ENCODE peak calls at places on chromosomes 11 and 22, in ten cellular contexts. P is HFFc6; Y is neural crest cell; T is AG04449; W is CD4-positive, alpha-beta T cell; R is uterus; V is chondrocyte; G is MM.1S; O is cardiac muscle cell; Z is sigmoid colon. C is an unnamed sample.
A peak's percentile ranks its signal among the peaks of the same experiment; 100 is the strongest.

GRCh38 chr11:45266693-45267451 is 19.3 kb downstream of the SYT13 start:
- DNase-seq in P (no peak), V (no peak), T (no peak), Z (no peak), O (no peak), R (no peak), Y (peak; percentile 32), G (no peak), W (no peak), C (no peak)

GRCh38 chr22:50197000-50197800 is 3.6 kb upstream of the SELENOO start:
- DNase-seq in Y (no peak), R (no peak), P (no peak), G (no peak), Z (no peak), O (no peak), V (no peak), W (no peak), T (no peak), C (no peak)

GRCh38 chr11:1168256-1168655 is 10.5 kb downstream of the MUC5AC start:
- DNase-seq in T (no peak), G (no peak), W (no peak), Z (peak; percentile 36), P (no peak), Y (no peak), R (no peak), V (no peak), O (no peak), C (no peak)

GRCh38 chr11:62138630-62139425 is 15.0 kb downstream of the INCENP start:
- DNase-seq in O (no peak), W (no peak), P (no peak), Y (no peak), R (no peak), V (peak; percentile 73), Z (no peak), T (no peak), G (no peak), C (no peak)

GRCh38 chr11:119420631-119421030 is 2.3 kb downstream of the THY1 start:
- DNase-seq in G (no peak), W (no peak), P (no peak), V (no peak), R (no peak), Z (no peak), O (no peak), Y (no peak), T (no peak), C (no peak)

GRCh38 chr11:48307760-48308386 is 1.9 kb downstream of the OR4S1 start:
- DNase-seq in Z (no peak), P (peak; percentile 50), Y (peak; percentile 48), T (no peak), V (no peak), R (no peak), G (peak; percentile 76), O (peak; percentile 49), W (peak; percentile 38), C (peak; percentile 61)

GRCh38 chr11:72676874-72677341 is 2.7 kb upstream of the PDE2A start:
- DNase-seq in W (peak; percentile 50), Y (peak; percentile 84), R (peak; percentile 68), Z (no peak), T (no peak), G (peak; percentile 38), V (no peak), P (peak; percentile 10), O (peak; percentile 60), C (peak; percentile 54)

GRCh38 chr22:46923394-46923793 is 160.9 kb downstream of the TBC1D22A start:
- DNase-seq in G (no peak), Y (no peak), W (no peak), Z (no peak), O (no peak), P (no peak), R (no peak), T (no peak), V (no peak), C (no peak)

GRCh38 chr22:38504731-38505594 is 1.1 kb downstream of the DDX17 start:
- DNase-seq in V (no peak), Z (peak; percentile 78), P (no peak), Y (no peak), R (peak; percentile 41), O (peak; percentile 52), W (peak; percentile 20), G (peak; percentile 74), T (no peak), C (peak; percentile 61)

GRCh38 chr11:30015725-30016449 is 943 bp downstream of the KCNA4 start:
- DNase-seq in Z (no peak), T (no peak), Y (no peak), W (no peak), R (no peak), G (no peak), V (no peak), O (no peak), P (no peak), C (no peak)

GRCh38 chr22:29251265-29251664 is 16.5 kb downstream of the RHBDD3 start:
- DNase-seq in O (no peak), T (no peak), Y (no peak), R (no peak), W (no peak), V (peak; percentile 18), G (no peak), Z (no peak), P (no peak), C (no peak)

GRCh38 chr22:50627914-50628542 is at the start of gene ARSA:
- DNase-seq in P (peak; percentile 81), W (peak; percentile 58), Y (peak; percentile 60), Z (peak; percentile 92), R (peak; percentile 82), O (peak; percentile 88), V (no peak), T (peak; percentile 10), G (peak; percentile 86), C (peak; percentile 83)

GRCh38 chr22:41368543-41368817 is 13.3 kb upstream of the TEF start:
- DNase-seq in T (no peak), V (no peak), Z (no peak), R (no peak), G (no peak), P (no peak), Y (no peak), W (no peak), O (no peak), C (no peak)

GRCh38 chr11:46112961-46113617 is 8.2 kb downstream of the PHF21A start:
- DNase-seq in R (no peak), W (no peak), Y (no peak), V (no peak), O (peak; percentile 77), P (peak; percentile 46), T (no peak), G (peak; percentile 61), Z (no peak), C (peak; percentile 82)

GRCh38 chr11:636511-637332 is at the start of gene DRD4:
- DNase-seq in Z (no peak), T (no peak), W (no peak), O (peak; percentile 37), R (peak; percentile 65), V (no peak), Y (no peak), P (no peak), G (no peak), C (peak; percentile 39)

GRCh38 chr11:68460741-68461283 is at the start of gene PPP6R3:
- DNase-seq in V (no peak), Z (no peak), T (no peak), P (no peak), G (peak; percentile 15), Y (no peak), R (no peak), O (no peak), W (no peak), C (no peak)
- TF ChIP-seq CTCF in V (no peak), Z (no peak), T (no peak), P (no peak), G (no peak), Y (no peak), R (no peak), O (no peak), W (no peak), C (no peak)

GRCh38 chr11:64242920-64243854 is 2.3 kb downstream of the FKBP2 start:
- DNase-seq in R (no peak), T (no peak), Z (no peak), P (no peak), W (no peak), G (no peak), O (no peak), V (no peak), Y (no peak), C (no peak)

GRCh38 chr11:64239662-64240466 is 1.0 kb upstream of the FKBP2 start:
- DNase-seq in R (no peak), Z (no peak), G (no peak), O (no peak), T (no peak), V (no peak), Y (no peak), W (no peak), P (no peak), C (no peak)

GRCh38 chr11:64240467-64241174 is at the start of gene FKBP2:
- DNase-seq in T (peak; percentile 64), P (peak; percentile 94), R (peak; percentile 99), G (peak; percentile 98), V (peak; percentile 99), W (peak; percentile 95), Y (peak; percentile 93), Z (peak; percentile 99), O (peak; percentile 99), C (peak; percentile 98)

GRCh38 chr11:64241175-64241429 is 207 bp downstream of the FKBP2 start:
- DNase-seq in W (no peak), Y (no peak), O (peak; percentile 100), T (no peak), Z (no peak), G (no peak), R (no peak), V (no peak), P (no peak), C (no peak)

GRCh38 chr11:64241430-64242153 is 697 bp downstream of the FKBP2 start:
- DNase-seq in Z (peak; percentile 100), Y (peak; percentile 100), G (peak; percentile 97), P (peak; percentile 99), R (peak; percentile 100), V (peak; percentile 100), T (peak; percentile 93), W (peak; percentile 100), O (peak; percentile 48), C (peak; percentile 100)
- TF ChIP-seq CTCF in Z (no peak), Y (no peak), G (no peak), P (peak; percentile 7), R (peak; percentile 16), V (no peak), T (no peak), W (no peak), O (no peak), C (no peak)

GRCh38 chr11:77167111-77167626 is 39.1 kb downstream of the MYO7A start:
- DNase-seq in Z (no peak), R (no peak), W (no peak), Y (no peak), V (peak; percentile 39), T (no peak), G (no peak), O (no peak), P (no peak), C (no peak)
- TF ChIP-seq CTCF in Z (no peak), R (no peak), W (no peak), Y (no peak), V (no peak), T (no peak), G (no peak), O (no peak), P (no peak), C (no peak)

DNA sequence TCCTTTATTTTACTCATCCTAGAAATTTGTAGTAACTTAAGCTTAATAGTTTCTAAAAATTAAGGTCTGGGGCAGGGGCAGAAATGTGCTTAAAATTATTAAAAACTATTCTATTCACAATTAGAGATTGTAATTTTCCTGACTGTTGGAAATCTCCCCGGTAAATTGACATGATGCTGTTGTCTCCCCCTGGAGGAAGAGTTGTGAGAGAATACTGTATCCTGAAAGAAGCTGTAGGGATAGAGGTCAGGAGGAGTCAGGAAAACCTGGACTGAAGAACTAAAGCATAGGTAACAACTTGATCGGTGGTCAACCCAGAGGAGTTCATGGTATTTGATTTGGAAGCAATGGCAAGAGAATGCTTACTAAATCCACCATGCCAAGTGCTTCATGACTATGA is 16.2 kb upstream of the ESAM start:
- DNase-seq in W (no peak), V (no peak), T (no peak), G (no peak), O (no peak), Z (no peak), Y (no peak), P (no peak), R (no peak), C (no peak)
- TF ChIP-seq CTCF in W (no peak), V (peak; percentile 40), T (no peak), G (no peak), O (peak; percentile 28), Z (no peak), Y (peak; percentile 33), P (peak; percentile 54), R (no peak), C (peak; percentile 43)

C was measured in choroid plexus epithelial cell.